ENCODE peak calls at places on chromosomes 1 and 21, in seven cellular contexts. O is bronchial epithelial cell; R is HCT116; J is fibroblast of lung; V is naive thymus-derived CD4-positive, alpha-beta T cell; G is mesenchymal stem cell; S is stomach. U is an unnamed sample. For H3K27me3 and H3K36me3, the result is how much of the 10 kb centered on the place peaks cover.

GRCh38 chr21:45228171-45228641 is 59.5 kb downstream of the POFUT2 start:
- DNase-seq in J (peak), R (peak), O (peak), S (no peak), G (peak), V (no peak), U (peak)

GRCh38 chr1:78038071-78038470 is 7.7 kb upstream of the GIPC2 start:
- DNase-seq in G (peak), O (no peak), R (no peak), J (no peak), V (no peak), S (no peak), U (peak)

GRCh38 chr1:27346357-27346756 is 4.5 kb downstream of the SYTL1 start:
- DNase-seq in J (no peak), G (no peak), V (no peak), O (no peak), R (no peak), S (no peak), U (no peak)

GRCh38 chr1:246117066-246117791 is 389.9 kb downstream of the SMYD3 start:
- DNase-seq in V (peak), S (peak), G (peak), O (peak), J (peak), R (no peak), U (peak)

GRCh38 chr1:30656171-30656940 is 67.0 kb downstream of the MATN1 start:
- DNase-seq in V (no peak), O (no peak), J (no peak), S (no peak), R (no peak), G (no peak), U (no peak)

GRCh38 chr1:21919520-21919919 is 17.6 kb downstream of the HSPG2 start:
- DNase-seq in G (peak), V (no peak), S (no peak), R (no peak), J (peak), O (peak), U (peak)

GRCh38 chr1:52955129-52955970 is 28.3 kb downstream of the SCP2 start:
- DNase-seq in O (no peak), G (peak), R (no peak), S (no peak), V (no peak), J (peak), U (peak)

GRCh38 chr1:232269988-232270387 is 359.9 kb downstream of the SIPA1L2 start:
- DNase-seq in S (no peak), J (no peak), G (no peak), O (no peak), V (no peak), R (no peak), U (no peak)

GRCh38 chr1:1153874-1154273 is 19.8 kb upstream of the TTLL10 start:
- DNase-seq in S (no peak), R (no peak), V (no peak), O (no peak), J (no peak), G (no peak), U (no peak)

GRCh38 chr1:26697441-26697977 is 1.7 kb downstream of the ARID1A start:
- DNase-seq in R (no peak), G (no peak), O (no peak), J (no peak), V (no peak), S (no peak), U (no peak)

GRCh38 chr1:241408170-241408569 is 51.2 kb upstream of the RGS7 start:
- DNase-seq in J (peak), R (no peak), S (no peak), G (peak), V (no peak), O (no peak), U (peak)

GRCh38 chr1:19204665-19205266 is 5.3 kb downstream of the UBR4 start:
- DNase-seq in G (peak), O (peak), V (no peak), R (no peak), J (peak), S (no peak), U (no peak)

GRCh38 chr1:110098222-110099026 is 13.8 kb upstream of the UBL4B start:
- DNase-seq in J (no peak), O (no peak), V (no peak), R (no peak), S (no peak), G (no peak), U (no peak)

GRCh38 chr1:167860231-167860923 is 53.6 kb downstream of the ADCY10 start:
- DNase-seq in O (peak), G (no peak), J (peak), V (no peak), R (no peak), S (no peak), U (peak)

GRCh38 chr1:162872981-162873380 is 12.0 kb upstream of the CCDC190 start:
- DNase-seq in J (peak), G (no peak), S (no peak), R (no peak), O (no peak), V (no peak), U (peak)

GRCh38 chr1:226820935-226821718 is 49.3 kb upstream of the PSEN2 start:
- DNase-seq in O (peak), J (peak), S (peak), V (no peak), R (no peak), G (peak), U (peak)

GRCh38 chr21:37615962-37616361 is 249.4 kb downstream of the DYRK1A start:
- DNase-seq in R (no peak), O (no peak), J (no peak), G (no peak), V (no peak), S (no peak), U (no peak)

GRCh38 chr1:180680558-180681144 is 48.8 kb downstream of the XPR1 start:
- DNase-seq in O (peak), S (no peak), G (peak), V (no peak), R (no peak), J (peak), U (peak)

GRCh38 chr1:77673716-77674355 is 8.6 kb downstream of the ZZZ3 start:
- DNase-seq in G (no peak), S (no peak), J (peak), O (no peak), R (no peak), V (no peak), U (no peak)

GRCh38 chr1:221743416-221744208 is 1.7 kb upstream of the DUSP10 start:
- DNase-seq in R (no peak), O (no peak), V (no peak), G (no peak), S (no peak), J (no peak), U (no peak)

GRCh38 chr1:205664399-205665108 is 15.8 kb downstream of the SLC45A3 start:
- DNase-seq in V (no peak), O (peak), S (peak), J (peak), R (peak), G (peak), U (no peak)

GRCh38 chr1:234452566-234452965 is 26.4 kb downstream of the TARBP1 start:
- DNase-seq in G (no peak), S (no peak), R (no peak), J (peak), O (no peak), V (no peak), U (no peak)

GRCh38 chr1:1084372-1085170 is 10.5 kb upstream of the RNF223 start:
- DNase-seq in J (no peak), V (no peak), G (no peak), O (no peak), S (peak), R (no peak), U (no peak)

GRCh38 chr1:109521465-109521951 is 12.0 kb upstream of the AMIGO1 start:
- DNase-seq in S (no peak), J (no peak), V (no peak), G (peak), O (no peak), R (no peak), U (no peak)

GRCh38 chr1:25526753-25527152 is 16.7 kb upstream of the LDLRAP1 start:
- DNase-seq in S (no peak), J (no peak), G (no peak), R (no peak), V (no peak), O (peak), U (no peak)

GRCh38 chr1:161390559-161390858 is 22.8 kb upstream of the CFAP126 start:
- DNase-seq in R (no peak), O (peak), J (no peak), S (no peak), V (no peak), G (no peak), U (no peak)

GRCh38 chr1:24022611-24023359 is 42.7 kb upstream of the SRSF10 start:
- DNase-seq in V (no peak), J (peak), O (peak), R (no peak), G (peak), S (no peak), U (peak)

GRCh38 chr1:182446033-182446669 is 3.8 kb upstream of the RGSL1 start:
- DNase-seq in G (peak), O (peak), J (peak), S (no peak), R (peak), V (peak), U (peak)

GRCh38 chr21:39385299-39386145 is 36.6 kb upstream of the HMGN1 start:
- DNase-seq in S (peak), R (no peak), V (peak), O (peak), G (no peak), J (peak), U (peak)

GRCh38 chr1:219385786-219386427 is 212.2 kb downstream of the LYPLAL1 start:
- DNase-seq in V (peak), O (peak), G (peak), R (peak), S (no peak), J (peak), U (peak)

GRCh38 chr1:32869844-32870614 is 683 bp downstream of the FNDC5 start:
- DNase-seq in J (no peak), G (no peak), O (no peak), R (no peak), S (no peak), V (no peak), U (no peak)

GRCh38 chr1:212664409-212665199 is 35.0 kb downstream of the BATF3 start:
- DNase-seq in O (no peak), J (no peak), R (no peak), V (no peak), G (no peak), S (no peak), U (no peak)

GRCh38 chr1:116667577-116668105 is at the start of gene IGSF3:
- DNase-seq in G (peak), R (no peak), J (peak), O (peak), V (no peak), S (peak), U (no peak)

GRCh38 chr1:92538048-92538412 is 51.3 kb upstream of the GFI1 start:
- DNase-seq in R (no peak), S (no peak), V (peak), O (no peak), G (peak), J (peak), U (no peak)

GRCh38 chr1:12001249-12001917 is 17.9 kb upstream of the MIIP start:
- DNase-seq in O (no peak), R (peak), G (peak), S (no peak), J (peak), V (no peak), U (peak)

GRCh38 chr1:245878585-245878984 is 628.5 kb downstream of the SMYD3 start:
- DNase-seq in G (peak), S (no peak), J (no peak), O (no peak), V (no peak), R (no peak), U (peak)

GRCh38 chr1:223755432-223755792 is 43.1 kb downstream of the CAPN2 start:
- DNase-seq in J (no peak), R (no peak), V (no peak), O (no peak), G (no peak), S (no peak), U (no peak)

GRCh38 chr21:37891953-37892352 is 24.3 kb downstream of the KCNJ6 start:
- DNase-seq in V (no peak), S (no peak), O (no peak), G (no peak), J (no peak), R (no peak), U (no peak)

GRCh38 chr1:5554111-5554510 is 438.1 kb downstream of the NPHP4 start:
- DNase-seq in O (no peak), G (no peak), J (no peak), V (no peak), S (no peak), R (no peak), U (no peak)

DNA sequence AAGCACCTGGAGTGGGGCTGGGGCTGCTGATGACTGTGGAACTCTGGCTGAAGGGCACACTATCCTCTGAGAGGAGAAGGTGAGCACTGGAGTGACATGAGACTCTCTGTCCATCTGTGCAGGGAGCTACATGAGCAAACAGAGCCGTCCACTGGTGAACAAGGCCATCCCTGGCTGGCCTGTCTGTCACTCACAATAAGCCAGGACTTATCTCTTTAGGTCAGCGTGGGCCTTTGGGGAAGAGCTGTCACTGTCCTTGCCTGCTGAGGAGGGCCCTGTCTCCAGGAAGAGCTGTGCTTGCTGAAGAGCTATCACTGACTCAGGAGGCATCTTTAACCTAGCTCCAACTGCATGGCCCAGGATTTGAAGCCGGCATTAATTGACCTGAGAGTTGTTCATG is 82.1 kb downstream of the FOXD2 start:
- DNase-seq in R (no peak), S (no peak), O (no peak), V (no peak), G (no peak), J (no peak), U (no peak)
- H3K27me3 ChIP-seq in R (under half), S (under half), O (under half), V (under half), G (under half), J (under half), U (under half)

GRCh38 chr1:2316451-2316940 is 74.9 kb downstream of the MORN1 start:
- DNase-seq in G (peak), J (peak), V (no peak), O (no peak), S (no peak), R (no peak), U (no peak)

GRCh38 chr1:2313651-2314296 is 77.6 kb downstream of the MORN1 start:
- DNase-seq in S (no peak), J (no peak), R (no peak), G (no peak), V (no peak), O (no peak), U (no peak)

GRCh38 chr1:2314297-2314802 is 77.0 kb downstream of the MORN1 start:
- DNase-seq in G (peak), R (no peak), S (peak), O (no peak), V (no peak), J (peak), U (no peak)

GRCh38 chr1:2315711-2316450 is 75.5 kb downstream of the MORN1 start:
- DNase-seq in S (no peak), J (no peak), R (no peak), V (no peak), O (no peak), G (no peak), U (no peak)

DNA sequence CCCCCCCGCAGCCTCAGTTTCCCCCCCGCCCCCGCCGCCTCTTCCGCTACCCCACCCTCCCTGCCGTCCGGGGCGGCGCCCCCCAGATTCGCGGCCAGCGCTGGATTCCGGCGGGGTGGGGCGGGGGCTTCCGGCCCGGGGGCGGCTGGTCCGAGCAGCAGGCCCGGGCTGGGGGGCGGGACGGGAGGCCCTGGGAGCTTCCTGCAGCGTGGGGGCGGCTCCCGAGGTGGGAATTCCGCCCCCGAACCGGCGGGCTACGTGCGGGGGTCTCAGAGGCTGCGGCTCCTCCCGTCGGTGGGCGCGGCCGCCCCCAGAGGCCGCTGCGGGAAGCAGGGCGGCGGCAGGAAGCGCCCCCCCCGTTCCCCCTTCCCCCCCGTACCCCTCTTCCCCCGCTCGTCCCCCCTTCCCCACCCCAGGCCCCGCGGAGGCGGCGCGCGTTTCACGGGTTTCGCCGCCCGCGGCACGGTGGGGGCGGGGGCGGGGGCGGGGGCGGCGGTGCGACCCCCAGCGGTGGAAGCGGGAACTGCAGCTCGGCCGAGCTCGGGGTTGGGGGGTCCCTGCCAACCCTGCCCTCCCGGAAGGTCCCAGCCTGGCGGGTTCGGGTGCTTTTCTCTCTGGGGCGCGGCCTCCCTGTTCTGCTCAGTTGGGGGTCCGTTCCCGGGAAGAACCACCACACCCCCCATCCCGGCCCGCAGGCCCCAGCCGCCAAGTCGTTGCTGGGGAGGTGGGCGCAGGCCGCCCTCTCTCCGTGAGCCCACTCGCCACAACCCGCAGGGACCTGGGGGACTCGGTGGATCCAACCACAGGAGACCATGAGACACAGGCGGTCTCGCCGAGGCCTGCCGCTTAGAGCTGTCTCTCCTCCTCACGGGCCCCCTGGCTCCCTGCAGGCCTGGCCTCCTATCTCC is 76.3 kb downstream of the MORN1 start:
- DNase-seq in O (no peak), V (peak), S (peak), J (peak), R (no peak), G (peak), U (no peak)
- H3K4me3 ChIP-seq in O (peak), V (peak), S (peak), J (no peak), R (peak), G (peak), U (peak)

GRCh38 chr1:42210421-42211133 is 46.0 kb upstream of the GUCA2A start:
- DNase-seq in O (no peak), V (no peak), R (no peak), S (no peak), G (no peak), J (peak), U (no peak)

GRCh38 chr1:42201986-42202385 is 37.4 kb upstream of the GUCA2A start:
- DNase-seq in S (no peak), R (no peak), V (no peak), J (no peak), G (no peak), O (no peak), U (no peak)

GRCh38 chr1:42211224-42211623 is 46.7 kb upstream of the GUCA2A start:
- DNase-seq in V (no peak), G (no peak), R (no peak), J (peak), S (no peak), O (peak), U (peak)

GRCh38 chr1:42209516-42210370 is 45.2 kb upstream of the GUCA2A start:
- DNase-seq in O (no peak), G (no peak), J (no peak), R (no peak), V (no peak), S (no peak), U (no peak)

DNA sequence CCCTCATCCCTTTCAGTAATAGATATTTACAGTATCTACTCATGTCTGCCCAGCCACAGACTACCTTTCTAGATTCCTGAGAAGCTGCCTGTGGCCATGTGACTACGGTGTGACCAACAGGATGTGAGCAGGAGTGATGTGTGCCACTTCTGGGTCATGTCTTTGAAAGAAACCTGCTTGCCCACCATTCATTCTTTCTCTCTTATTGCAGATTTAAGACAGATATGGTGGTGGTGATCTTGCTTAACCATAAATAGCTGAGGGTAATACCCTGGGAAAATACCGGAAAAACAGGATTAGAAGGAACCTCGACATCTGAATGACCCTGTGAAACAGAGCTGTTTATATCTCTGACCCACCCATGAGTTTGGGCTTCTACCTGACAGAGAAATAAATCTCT is 41.6 kb upstream of the GUCA2A start:
- DNase-seq in S (no peak), V (no peak), R (no peak), O (peak), J (no peak), G (no peak), U (no peak)
- H3K36me3 ChIP-seq in S (under half), V (under half), R (under half), O (under half), J (under half), G (under half), U (under half)

DNA sequence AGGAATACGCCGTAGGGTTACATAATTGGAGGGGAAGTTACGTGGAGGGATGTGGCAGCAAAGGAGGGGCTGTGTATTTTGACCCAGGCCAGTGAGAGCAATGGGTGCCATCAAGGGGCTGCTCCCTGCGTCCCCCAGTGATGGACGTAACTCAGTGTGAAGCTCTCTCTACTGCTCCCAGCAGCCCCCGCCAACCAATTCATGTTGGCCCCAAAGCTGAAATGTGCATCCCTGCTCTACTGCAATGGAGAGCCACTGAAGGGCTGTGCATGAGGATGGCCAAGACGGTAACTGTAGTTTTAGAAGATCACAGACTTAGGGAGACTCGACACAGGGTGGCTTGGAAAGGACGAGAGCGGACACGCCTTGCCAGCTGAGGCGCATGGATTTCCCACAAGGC is 38.3 kb downstream of the PGBD5 start:
- DNase-seq in G (no peak), R (no peak), V (no peak), J (no peak), S (no peak), O (no peak), U (no peak)
- H3K27me3 ChIP-seq in G (under half), R (under half), V (under half), J (under half), S (under half), O (under half), U (under half)

GRCh38 chr1:179087665-179088064 is 5.8 kb downstream of the TOR3A start:
- DNase-seq in O (no peak), S (no peak), R (no peak), J (no peak), V (no peak), G (no peak), U (no peak)
- H3K4me3 ChIP-seq in O (no peak), S (no peak), R (no peak), J (no peak), V (no peak), G (no peak), U (no peak)

DNA sequence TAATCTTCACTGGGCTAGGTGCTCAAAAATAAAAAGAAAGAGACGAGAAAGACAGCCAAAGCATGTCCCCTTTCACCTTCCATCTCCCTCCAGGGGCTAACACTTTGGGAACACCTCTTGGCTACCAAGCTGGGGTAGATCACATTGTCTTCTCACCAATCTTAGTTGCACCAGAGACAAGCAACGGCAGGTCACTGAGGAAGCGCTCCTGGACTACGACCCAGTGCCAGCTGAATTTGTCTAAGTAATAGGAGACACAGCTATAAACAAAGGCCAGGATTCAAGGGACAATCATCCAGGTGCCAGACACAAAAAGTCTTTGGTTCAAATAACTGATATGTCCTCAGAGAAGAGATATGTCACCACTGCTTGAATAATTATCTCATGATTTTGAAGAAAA is 100.4 kb downstream of the SLC45A1 start:
- DNase-seq in V (no peak), R (no peak), O (no peak), J (no peak), G (no peak), S (no peak), U (no peak)
- H3K36me3 ChIP-seq in V (under half), R (under half), O (under half), J (under half), G (half or more), S (under half), U (under half)